ENCODE peak calls at places on chromosomes 3 and 15, in eight cellular contexts. K is AG10803, J is heart left ventricle, G is psoas muscle, M is right lobe of liver, S is astrocyte of the spinal cord, N is mammary epithelial cell, L is cardiac fibroblast. I is an unnamed sample.

GRCh38 chr15:77527164-77527778 is 105.4 kb downstream of the LINGO1 start:
- DNase-seq in G (peak), J (peak), S (peak), N (peak), K (peak), M (no peak), L (peak), I (no peak)

GRCh38 chr3:183253961-183254815 is 1.1 kb downstream of the B3GNT5 start:
- DNase-seq in S (peak), K (no peak), G (peak), J (peak), L (no peak), M (peak), N (no peak), I (no peak)

GRCh38 chr3:16174389-16174788 is at the start of gene GALNT15:
- DNase-seq in S (peak), N (peak), J (peak), K (peak), L (peak), G (peak), M (peak), I (no peak)

GRCh38 chr3:64645236-64645635 is 42.6 kb downstream of the ADAMTS9 start:
- DNase-seq in K (no peak), N (no peak), M (no peak), L (peak), S (peak), J (no peak), G (no peak), I (no peak)

GRCh38 chr3:124886168-124887051 is 755 bp downstream of the ITGB5 start:
- DNase-seq in K (peak), N (peak), S (peak), M (peak), G (peak), J (peak), L (peak), I (no peak)

GRCh38 chr3:138674131-138674530 is 65.6 kb downstream of the FAIM start:
- DNase-seq in G (no peak), K (no peak), S (no peak), N (peak), M (no peak), L (no peak), J (no peak), I (no peak)

GRCh38 chr3:148955544-148956346 is 35.6 kb upstream of the GYG1 start:
- DNase-seq in G (peak), M (no peak), J (no peak), N (peak), S (peak), L (peak), K (peak), I (peak)

GRCh38 chr3:14534379-14535191 is 5.6 kb downstream of the GRIP2 start:
- DNase-seq in M (no peak), G (peak), N (no peak), S (no peak), J (peak), K (no peak), L (no peak), I (no peak)

GRCh38 chr3:27290760-27291159 is 78.4 kb downstream of the NEK10 start:
- DNase-seq in K (peak), J (no peak), S (no peak), N (no peak), M (no peak), G (no peak), L (peak), I (no peak)

GRCh38 chr15:64527263-64527984 is 67.0 kb downstream of the ZNF609 start:
- DNase-seq in M (no peak), G (no peak), K (peak), J (no peak), L (peak), S (peak), N (peak), I (no peak)

GRCh38 chr15:79943820-79944219 is 27.2 kb downstream of the BCL2A1 start:
- DNase-seq in J (no peak), N (peak), K (no peak), S (no peak), M (no peak), L (peak), G (no peak), I (no peak)

GRCh38 chr15:42854576-42854975 is 66.0 kb downstream of the TTBK2 start:
- DNase-seq in L (no peak), G (no peak), N (no peak), J (no peak), K (no peak), S (no peak), M (no peak), I (no peak)

GRCh38 chr3:9965200-9965875 is 13.1 kb upstream of the PRRT3 start:
- DNase-seq in M (no peak), G (no peak), L (no peak), J (no peak), S (no peak), K (no peak), N (no peak), I (no peak)

GRCh38 chr3:60798456-60798855 is 452.8 kb downstream of the FHIT start:
- DNase-seq in K (no peak), M (no peak), J (no peak), S (no peak), N (no peak), G (no peak), L (no peak), I (no peak)

GRCh38 chr15:88894348-88894818 is 961 bp downstream of the HAPLN3 start:
- DNase-seq in M (peak), L (peak), G (peak), S (peak), N (peak), K (no peak), J (peak), I (no peak)

GRCh38 chr3:32743934-32744333 is 58.9 kb downstream of the CNOT10 start:
- DNase-seq in L (peak), K (peak), N (no peak), G (no peak), S (no peak), J (no peak), M (no peak), I (peak)

GRCh38 chr3:183324083-183324482 is 71.0 kb downstream of the B3GNT5 start:
- DNase-seq in N (peak), J (no peak), S (peak), K (no peak), M (no peak), G (no peak), L (peak), I (no peak)

GRCh38 chr3:169344465-169344864 is 319.0 kb downstream of the MECOM start:
- DNase-seq in N (peak), S (peak), J (no peak), K (no peak), G (no peak), L (peak), M (no peak), I (no peak)

GRCh38 chr3:185677146-185677829 is 91.2 kb downstream of the SENP2 start:
- DNase-seq in N (peak), M (no peak), S (peak), L (peak), G (no peak), K (peak), J (no peak), I (peak)

GRCh38 chr3:126313580-126314304 is 43.5 kb downstream of the KLF15 start:
- DNase-seq in G (no peak), J (no peak), N (no peak), S (no peak), M (no peak), L (peak), K (no peak), I (peak)

GRCh38 chr3:155069729-155070128 is 10.4 kb upstream of the MME start:
- DNase-seq in N (no peak), L (peak), M (no peak), J (no peak), G (no peak), K (peak), S (peak), I (no peak)

GRCh38 chr3:115239717-115240116 is 92.6 kb upstream of the ZBTB20 start:
- DNase-seq in L (peak), M (peak), S (peak), G (peak), J (no peak), K (peak), N (peak), I (no peak)

GRCh38 chr3:138692152-138692551 is 83.6 kb downstream of the FAIM start:
- DNase-seq in K (no peak), M (no peak), S (no peak), J (no peak), L (no peak), N (no peak), G (no peak), I (no peak)

GRCh38 chr3:24202071-24202470 is 257.0 kb downstream of the NR1D2 start:
- DNase-seq in G (no peak), S (no peak), J (no peak), L (no peak), K (peak), M (no peak), N (no peak), I (no peak)

GRCh38 chr15:96463376-96463775 is 132.9 kb downstream of the NR2F2 start:
- DNase-seq in J (no peak), G (no peak), S (no peak), M (no peak), N (no peak), L (no peak), K (no peak), I (no peak)

GRCh38 chr3:101950510-101950909 is 101.2 kb downstream of the NFKBIZ start:
- DNase-seq in L (peak), G (no peak), N (peak), K (peak), J (no peak), S (peak), M (no peak), I (no peak)

GRCh38 chr3:14625443-14625842 is 26.1 kb upstream of the CCDC174 start:
- DNase-seq in J (no peak), M (no peak), L (no peak), S (no peak), N (no peak), K (no peak), G (no peak), I (no peak)

GRCh38 chr15:39084683-39085530 is 496.0 kb upstream of the THBS1 start:
- DNase-seq in J (peak), K (peak), N (peak), S (peak), M (no peak), G (no peak), L (peak), I (no peak)

GRCh38 chr3:107425033-107425432 is 47.8 kb downstream of the CCDC54 start:
- DNase-seq in J (no peak), N (no peak), G (no peak), L (no peak), K (no peak), M (no peak), S (no peak), I (no peak)

GRCh38 chr15:75176404-75176761 is 25.3 kb upstream of the C15orf39 start:
- DNase-seq in J (no peak), L (peak), N (no peak), S (no peak), K (no peak), G (no peak), M (no peak), I (no peak)
- H3K4me3 ChIP-seq in J (no peak), L (no peak), N (no peak), S (no peak), K (no peak), G (no peak), M (no peak), I (no peak)

DNA sequence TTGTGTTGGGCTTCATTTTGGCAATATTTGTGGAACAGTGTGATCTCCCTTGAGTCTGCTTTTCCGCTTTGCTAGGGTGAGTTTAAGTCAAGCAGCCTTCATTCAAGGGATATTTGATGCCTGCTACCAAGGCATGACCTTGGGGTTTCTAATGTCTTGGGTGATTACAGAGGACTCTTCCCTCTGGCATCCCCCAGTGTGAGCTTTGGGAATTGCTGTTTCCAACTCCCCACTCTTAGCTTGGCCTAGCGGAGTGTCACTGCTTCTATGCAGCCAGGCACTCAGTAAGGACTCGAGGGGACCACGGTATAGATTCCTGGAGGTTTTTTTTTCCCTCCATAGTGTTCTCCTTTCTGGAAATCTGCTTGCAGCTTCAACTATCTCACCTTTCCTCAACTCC is 21.1 kb downstream of the GCNT3 start:
- DNase-seq in K (no peak), N (no peak), S (no peak), L (peak), M (no peak), J (no peak), G (no peak), I (no peak)
- TF ChIP-seq CTCF in K (peak), N (peak), S (peak), L (peak), M (no peak), J (no peak), G (no peak), I (peak)

GRCh38 chr3:194861375-194861774 is 175.7 kb downstream of the FAM43A start:
- DNase-seq in M (no peak), J (no peak), K (no peak), N (no peak), L (no peak), G (no peak), S (no peak), I (no peak)

GRCh38 chr3:194868831-194869230 is 183.1 kb downstream of the FAM43A start:
- DNase-seq in M (no peak), J (no peak), K (no peak), S (no peak), N (no peak), G (no peak), L (no peak), I (no peak)

GRCh38 chr3:194865595-194865994 is 179.9 kb downstream of the FAM43A start:
- DNase-seq in N (no peak), G (no peak), S (no peak), J (no peak), M (no peak), L (no peak), K (no peak), I (no peak)

GRCh38 chr3:194867270-194867983 is 181.7 kb downstream of the FAM43A start:
- DNase-seq in M (peak), N (no peak), J (no peak), S (no peak), K (no peak), L (peak), G (no peak), I (no peak)

GRCh38 chr3:194865081-194865480 is 179.4 kb downstream of the FAM43A start:
- DNase-seq in J (no peak), S (no peak), M (no peak), L (no peak), K (no peak), N (no peak), G (no peak), I (no peak)
- H3K4me3 ChIP-seq in J (no peak), S (no peak), M (no peak), L (no peak), K (no peak), N (no peak), G (no peak), I (no peak)

GRCh38 chr3:181210275-181210674 is 220.7 kb upstream of the DNAJC19 start:
- DNase-seq in M (no peak), S (peak), K (peak), J (no peak), N (peak), L (peak), G (no peak), I (peak)
- TF ChIP-seq CTCF in M (peak), S (peak), K (peak), J (peak), N (no peak), L (no peak), G (peak), I (peak)

GRCh38 chr3:99868438-99868723 is 50.7 kb downstream of the CMSS1 start:
- DNase-seq in J (no peak), M (no peak), K (no peak), S (peak), L (peak), N (peak), G (no peak), I (no peak)
- H3K4me3 ChIP-seq in J (no peak), M (no peak), K (no peak), S (no peak), L (no peak), N (no peak), G (peak), I (no peak)

GRCh38 chr3:12892840-12893189 is 51.5 kb upstream of the RPL32 start:
- DNase-seq in M (peak), J (no peak), N (no peak), L (no peak), K (no peak), G (no peak), S (no peak), I (no peak)

GRCh38 chr3:12893247-12893646 is 51.9 kb upstream of the RPL32 start:
- DNase-seq in M (peak), G (no peak), J (no peak), N (peak), S (no peak), L (no peak), K (no peak), I (no peak)

GRCh38 chr3:12891985-12892839 is 50.8 kb upstream of the RPL32 start:
- DNase-seq in G (peak), J (no peak), N (peak), L (peak), S (peak), K (peak), M (peak), I (peak)

GRCh38 chr3:12891391-12891984 is 50.1 kb upstream of the RPL32 start:
- DNase-seq in K (no peak), S (no peak), J (no peak), G (no peak), M (no peak), N (no peak), L (no peak), I (no peak)

DNA sequence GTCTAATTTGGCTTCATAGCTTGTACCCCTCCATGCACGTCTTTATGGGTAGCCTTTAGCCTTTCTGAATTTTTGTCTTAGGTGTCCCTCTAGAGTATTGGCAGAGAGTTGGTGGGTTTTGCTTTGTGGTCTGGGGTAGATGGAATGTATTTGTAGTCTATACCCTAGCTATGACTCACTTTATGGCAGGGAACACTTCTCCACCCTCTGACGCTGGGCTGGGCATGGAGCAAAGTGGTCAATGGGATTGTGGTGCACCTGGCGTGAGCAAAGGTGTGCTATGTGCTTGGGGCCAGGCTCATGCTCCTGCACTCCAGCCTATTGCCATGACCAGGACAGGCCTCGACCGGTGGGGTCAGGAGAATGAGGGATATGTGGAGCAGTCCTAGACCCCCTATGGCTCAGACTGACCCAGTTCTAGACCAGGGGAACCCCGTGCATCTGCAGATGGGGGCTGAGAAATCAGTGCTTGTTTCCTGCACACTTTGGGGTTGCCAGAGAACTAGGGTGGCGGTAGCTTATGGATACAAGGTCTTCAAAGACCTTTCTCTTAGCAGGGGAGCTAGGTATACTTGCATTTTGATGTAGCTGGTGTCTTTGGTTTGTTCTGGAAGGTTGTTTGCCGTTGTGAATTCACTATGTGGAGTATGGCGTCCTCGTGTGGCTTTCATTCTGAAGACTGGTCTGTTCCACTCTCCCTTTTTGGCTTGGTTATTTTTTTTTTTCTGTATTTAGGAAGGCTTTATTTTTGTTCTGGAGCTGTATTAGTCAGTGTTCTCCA is 49.4 kb upstream of the RPL32 start:
- DNase-seq in M (no peak), S (no peak), G (peak), K (no peak), N (no peak), L (no peak), J (no peak), I (no peak)
- TF ChIP-seq CTCF in M (no peak), S (no peak), G (no peak), K (no peak), N (no peak), L (no peak), J (no peak), I (no peak)

GRCh38 chr3:143637133-143637532 is 211.1 kb downstream of the SLC9A9 start:
- DNase-seq in M (no peak), K (no peak), G (no peak), J (no peak), S (no peak), L (no peak), N (no peak), I (no peak)
- H3K4me3 ChIP-seq in M (no peak), K (no peak), G (no peak), J (no peak), S (no peak), L (no peak), N (no peak), I (no peak)

GRCh38 chr3:45688882-45689786 is at the start of gene SACM1L:
- DNase-seq in S (peak), N (peak), K (peak), L (peak), M (peak), G (peak), J (peak), I (peak)
- TF ChIP-seq CTCF in S (no peak), N (no peak), K (no peak), L (no peak), M (no peak), G (no peak), J (peak), I (no peak)

I was measured in LNCaP clone FGC.